ENCODE peak calls at places on chromosomes 1 and 21, in five cellular contexts. One of them, this sample, is unnamed.

GRCh38 chr1:23736437-23737134 is 6.7 kb upstream of the ELOA start:
- DNase-seq in astrocyte: no peak
- DNase-seq in Karpas-422: peak; percentile 31
- DNase-seq in A549: no peak
- DNase-seq in HCT116: no peak
- DNase-seq in this sample: peak; percentile 74

GRCh38 chr1:197481101-197481500 is 213.0 kb downstream of the CRB1 start:
- DNase-seq in astrocyte: no peak
- DNase-seq in Karpas-422: no peak
- DNase-seq in A549: no peak
- DNase-seq in HCT116: no peak
- DNase-seq in this sample: no peak

GRCh38 chr1:61452354-61452990 is 272.5 kb downstream of the TM2D1 start:
- DNase-seq in astrocyte: peak; percentile 55
- DNase-seq in Karpas-422: no peak
- DNase-seq in A549: no peak
- DNase-seq in HCT116: no peak
- DNase-seq in this sample: peak; percentile 83

GRCh38 chr1:209800984-209801834 is 4.7 kb downstream of the IRF6 start:
- DNase-seq in astrocyte: peak; percentile 59
- DNase-seq in Karpas-422: no peak
- DNase-seq in A549: no peak
- DNase-seq in HCT116: no peak
- DNase-seq in this sample: no peak

GRCh38 chr1:7539772-7540175 is 231.3 kb upstream of the VAMP3 start:
- DNase-seq in astrocyte: peak; percentile 55
- DNase-seq in Karpas-422: peak; percentile 83
- DNase-seq in A549: peak; percentile 74
- DNase-seq in HCT116: peak; percentile 67
- DNase-seq in this sample: peak; percentile 14

GRCh38 chr1:201504799-201505504 is 2.0 kb downstream of the CSRP1 start:
- DNase-seq in astrocyte: no peak
- DNase-seq in Karpas-422: no peak
- DNase-seq in A549: no peak
- DNase-seq in HCT116: no peak
- DNase-seq in this sample: no peak

GRCh38 chr1:61869691-61870109 is 127.4 kb downstream of the PATJ start:
- DNase-seq in astrocyte: no peak
- DNase-seq in Karpas-422: no peak
- DNase-seq in A549: no peak
- DNase-seq in HCT116: no peak
- DNase-seq in this sample: no peak

GRCh38 chr1:11930571-11931445 is 3.7 kb upstream of the PLOD1 start:
- DNase-seq in astrocyte: no peak
- DNase-seq in Karpas-422: no peak
- DNase-seq in A549: no peak
- DNase-seq in HCT116: no peak
- DNase-seq in this sample: no peak

GRCh38 chr1:229221106-229222019 is 49.5 kb upstream of the RAB4A start:
- DNase-seq in astrocyte: no peak
- DNase-seq in Karpas-422: no peak
- DNase-seq in A549: peak; percentile 95
- DNase-seq in HCT116: no peak
- DNase-seq in this sample: no peak

GRCh38 chr1:9689971-9690381 is 38.4 kb downstream of the PIK3CD start:
- DNase-seq in astrocyte: no peak
- DNase-seq in Karpas-422: no peak
- DNase-seq in A549: no peak
- DNase-seq in HCT116: no peak
- DNase-seq in this sample: no peak

GRCh38 chr1:235878082-235878781 is 11.5 kb upstream of the LYST start:
- DNase-seq in astrocyte: no peak
- DNase-seq in Karpas-422: peak; percentile 21
- DNase-seq in A549: no peak
- DNase-seq in HCT116: no peak
- DNase-seq in this sample: no peak

GRCh38 chr1:230690101-230690500 is 23.8 kb downstream of the AGT start:
- DNase-seq in astrocyte: no peak
- DNase-seq in Karpas-422: no peak
- DNase-seq in A549: no peak
- DNase-seq in HCT116: no peak
- DNase-seq in this sample: no peak

GRCh38 chr1:38000529-38001453 is 4.5 kb downstream of the FHL3 start:
- DNase-seq in astrocyte: peak; percentile 89
- DNase-seq in Karpas-422: no peak
- DNase-seq in A549: no peak
- DNase-seq in HCT116: no peak
- DNase-seq in this sample: no peak

GRCh38 chr1:114756949-114757454 is 782 bp downstream of the CSDE1 start:
- DNase-seq in astrocyte: peak; percentile 33
- DNase-seq in Karpas-422: peak; percentile 59
- DNase-seq in A549: peak; percentile 11
- DNase-seq in HCT116: no peak
- DNase-seq in this sample: peak; percentile 8

GRCh38 chr1:203564024-203564423 is 62.6 kb upstream of the ATP2B4 start:
- DNase-seq in astrocyte: peak; percentile 61
- DNase-seq in Karpas-422: no peak
- DNase-seq in A549: no peak
- DNase-seq in HCT116: no peak
- DNase-seq in this sample: no peak

GRCh38 chr1:119679223-119679622 is 31.2 kb upstream of the ZNF697 start:
- DNase-seq in astrocyte: no peak
- DNase-seq in Karpas-422: no peak
- DNase-seq in A549: no peak
- DNase-seq in HCT116: no peak
- DNase-seq in this sample: no peak

GRCh38 chr1:89322402-89322801 is 41.5 kb upstream of the GBP6 start:
- DNase-seq in astrocyte: no peak
- DNase-seq in Karpas-422: no peak
- DNase-seq in A549: no peak
- DNase-seq in HCT116: no peak
- DNase-seq in this sample: no peak

GRCh38 chr1:27397106-27397505 is 4.7 kb downstream of the GPR3 start:
- DNase-seq in astrocyte: no peak
- DNase-seq in Karpas-422: no peak
- DNase-seq in A549: no peak
- DNase-seq in HCT116: no peak
- DNase-seq in this sample: no peak

GRCh38 chr1:13699936-13700520 is at the start of gene PRDM2:
- DNase-seq in astrocyte: peak; percentile 9
- DNase-seq in Karpas-422: peak; percentile 71
- DNase-seq in A549: peak; percentile 38
- DNase-seq in HCT116: no peak
- DNase-seq in this sample: peak; percentile 38

GRCh38 chr1:223738465-223739365 is 26.4 kb downstream of the CAPN2 start:
- DNase-seq in astrocyte: no peak
- DNase-seq in Karpas-422: no peak
- DNase-seq in A549: no peak
- DNase-seq in HCT116: no peak
- DNase-seq in this sample: no peak

DNA sequence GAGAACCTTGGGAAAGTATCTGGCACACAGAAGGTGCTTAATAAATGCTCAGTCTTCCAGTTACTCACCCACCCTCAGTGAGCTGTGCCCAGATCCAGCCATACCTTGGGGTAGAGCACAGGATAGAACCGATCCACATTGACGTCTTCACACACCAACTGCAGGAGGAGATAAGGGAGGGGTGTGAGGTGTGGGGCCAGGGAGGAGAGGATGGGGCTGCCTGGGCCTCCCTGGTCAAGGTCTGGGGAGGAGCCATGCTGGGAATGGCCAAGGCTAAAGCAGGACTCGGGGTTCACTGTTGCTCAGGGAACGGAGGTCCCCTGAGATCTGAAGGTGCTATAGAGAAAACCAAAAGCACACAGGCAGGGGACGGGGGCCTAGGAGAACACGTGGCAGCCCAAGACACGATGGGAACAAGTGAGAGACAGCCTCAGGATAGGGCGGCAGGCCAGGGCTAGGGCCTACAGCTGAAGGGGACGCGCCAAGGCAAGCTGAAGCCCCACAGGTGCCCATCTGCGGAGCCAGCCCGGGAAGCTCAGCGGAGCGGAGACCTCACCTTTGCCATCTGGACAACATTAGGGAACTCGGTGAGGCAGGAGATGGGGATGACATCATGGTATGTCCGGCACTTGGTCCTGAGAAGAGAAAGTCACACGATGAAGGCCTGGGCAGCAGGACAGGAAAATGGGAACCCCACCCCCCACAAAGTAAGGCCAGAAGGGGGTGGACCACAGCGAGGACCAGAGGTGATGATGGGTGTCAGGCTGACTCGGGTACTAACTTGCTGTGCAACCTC is 55.9 kb downstream of the RAP1GAP start:
- DNase-seq in astrocyte: no peak
- DNase-seq in Karpas-422: no peak
- DNase-seq in A549: no peak
- DNase-seq in HCT116: no peak
- DNase-seq in this sample: no peak
- H3K4me2 ChIP-seq in astrocyte: no peak overlapping the region
- H3K4me2 ChIP-seq in Karpas-422: no peak overlapping the region
- H3K4me2 ChIP-seq in A549: no peak overlapping the region
- H3K4me2 ChIP-seq in HCT116: no peak overlapping the region
- H3K4me2 ChIP-seq in this sample: no peak overlapping the region

DNA sequence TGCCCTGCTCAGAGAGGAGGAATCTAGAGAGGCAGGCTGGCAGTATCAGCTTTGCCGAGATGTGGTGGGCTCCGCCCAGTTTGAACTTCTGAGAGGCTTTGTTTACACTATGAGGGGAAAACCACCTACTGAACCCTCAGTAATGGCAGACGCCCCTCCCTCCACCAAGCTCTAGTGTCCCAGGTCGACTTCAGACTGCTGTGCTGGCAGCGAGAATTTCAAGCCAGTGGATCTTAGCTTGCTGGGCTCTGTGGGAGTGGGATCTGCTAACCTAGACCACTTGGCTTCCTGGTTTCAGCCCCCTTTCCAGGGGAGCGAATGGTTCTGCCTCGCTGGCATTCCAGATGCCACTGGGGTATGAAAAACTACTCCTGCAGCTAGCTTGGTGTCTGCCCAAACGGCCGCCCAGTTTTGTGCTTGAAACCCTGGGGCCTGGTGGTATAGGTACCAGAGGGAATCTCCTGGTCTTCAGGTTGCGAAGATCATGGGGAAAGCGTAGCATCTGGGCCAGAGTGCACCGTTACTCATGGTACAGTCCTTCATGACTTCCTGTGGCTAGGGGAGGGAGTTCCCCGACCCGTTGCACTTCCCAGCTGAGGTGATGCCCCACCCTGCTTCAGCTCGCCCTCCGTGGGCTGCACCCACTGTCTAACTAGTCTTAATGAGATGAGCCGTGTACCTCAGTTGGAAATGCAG is 43.6 kb downstream of the C21orf91 start:
- DNase-seq in astrocyte: no peak
- DNase-seq in Karpas-422: no peak
- DNase-seq in A549: no peak
- DNase-seq in HCT116: no peak
- DNase-seq in this sample: no peak
- H3K4me2 ChIP-seq in astrocyte: no peak overlapping the region
- H3K4me2 ChIP-seq in Karpas-422: no peak overlapping the region
- H3K4me2 ChIP-seq in A549: no peak overlapping the region
- H3K4me2 ChIP-seq in HCT116: no peak overlapping the region
- H3K4me2 ChIP-seq in this sample: no peak overlapping the region

GRCh38 chr1:225835752-225836151 is 25.8 kb downstream of the EPHX1 start:
- DNase-seq in astrocyte: no peak
- DNase-seq in Karpas-422: no peak
- DNase-seq in A549: no peak
- DNase-seq in HCT116: no peak
- DNase-seq in this sample: no peak

GRCh38 chr1:225838793-225839192 is 28.9 kb downstream of the EPHX1 start:
- DNase-seq in astrocyte: no peak
- DNase-seq in Karpas-422: no peak
- DNase-seq in A549: no peak
- DNase-seq in HCT116: no peak
- DNase-seq in this sample: no peak

GRCh38 chr1:225840223-225840610 is 30.3 kb downstream of the EPHX1 start:
- DNase-seq in astrocyte: no peak
- DNase-seq in Karpas-422: no peak
- DNase-seq in A549: no peak
- DNase-seq in HCT116: no peak
- DNase-seq in this sample: no peak

GRCh38 chr1:225830823-225831222 is 20.9 kb downstream of the EPHX1 start:
- DNase-seq in astrocyte: no peak
- DNase-seq in Karpas-422: no peak
- DNase-seq in A549: no peak
- DNase-seq in HCT116: no peak
- DNase-seq in this sample: no peak

GRCh38 chr1:225834417-225835329 is 24.7 kb downstream of the EPHX1 start:
- DNase-seq in astrocyte: peak; percentile 27
- DNase-seq in Karpas-422: no peak
- DNase-seq in A549: no peak
- DNase-seq in HCT116: no peak
- DNase-seq in this sample: no peak
- H3K4me2 ChIP-seq in astrocyte: no peak overlapping the region
- H3K4me2 ChIP-seq in Karpas-422: no peak overlapping the region
- H3K4me2 ChIP-seq in A549: no peak overlapping the region
- H3K4me2 ChIP-seq in HCT116: no peak overlapping the region
- H3K4me2 ChIP-seq in this sample: no peak overlapping the region

DNA sequence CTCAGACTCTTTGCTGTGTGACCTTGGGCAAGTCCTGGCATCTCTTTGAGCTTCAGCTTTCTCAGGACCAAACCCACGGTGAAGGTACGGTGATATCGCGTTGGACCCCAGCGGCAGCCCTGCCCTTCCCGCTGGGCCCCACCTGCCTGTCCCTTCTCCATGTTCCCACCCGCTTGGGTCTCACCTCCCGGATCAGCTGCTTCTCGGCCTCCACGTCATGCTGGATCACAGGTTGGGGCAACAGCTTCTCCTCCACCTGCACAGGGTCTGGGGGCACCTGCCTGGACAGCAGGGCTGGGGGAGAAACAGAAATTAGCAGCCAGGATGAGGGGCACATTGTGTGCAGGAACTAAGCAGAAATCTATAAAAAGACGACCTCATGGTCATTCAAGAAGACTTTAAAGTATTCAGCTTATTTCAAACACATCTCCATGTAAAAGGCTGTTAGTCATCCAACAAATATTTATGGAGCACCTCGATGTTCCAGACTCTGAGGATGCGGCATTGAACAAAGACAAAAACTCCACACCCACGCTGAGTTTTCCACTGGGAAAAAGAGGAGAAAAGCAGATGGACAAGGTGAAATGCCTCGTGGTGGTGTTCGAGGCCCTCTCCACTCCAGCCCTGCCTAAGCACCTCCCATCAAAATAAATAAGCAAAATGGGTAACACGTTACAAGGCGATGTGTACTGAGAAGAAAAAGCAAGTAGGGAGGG is 19.5 kb downstream of the KIF17 start:
- DNase-seq in astrocyte: peak; percentile 86
- DNase-seq in Karpas-422: no peak
- DNase-seq in A549: peak; percentile 37
- DNase-seq in HCT116: no peak
- DNase-seq in this sample: no peak
- H3K4me2 ChIP-seq in astrocyte: peak overlapping the region; percentile 61
- H3K4me2 ChIP-seq in Karpas-422: no peak overlapping the region
- H3K4me2 ChIP-seq in A549: peak overlapping the region; percentile 79
- H3K4me2 ChIP-seq in HCT116: peak overlapping the region; percentile 96
- H3K4me2 ChIP-seq in this sample: no peak overlapping the region

DNA sequence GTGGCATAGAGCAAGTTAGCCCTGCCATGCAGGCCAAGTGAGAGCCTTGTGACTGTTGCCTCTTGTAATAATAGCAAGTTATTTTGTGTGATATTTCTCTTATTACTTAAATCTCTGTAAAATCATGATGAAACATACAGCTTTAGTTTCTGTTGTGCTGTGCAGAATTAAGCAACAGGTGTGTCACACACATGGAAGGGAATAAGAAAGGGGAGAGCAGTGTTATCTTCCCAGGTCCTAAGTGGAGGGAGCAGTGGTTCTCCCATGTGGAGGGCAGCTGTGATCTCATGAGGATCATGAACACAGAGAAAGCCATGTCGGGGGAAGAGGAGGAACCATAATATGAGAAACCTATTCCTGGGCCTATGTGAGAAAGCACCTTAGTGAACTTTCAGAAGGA is 25.2 kb upstream of the SCYL3 start:
- DNase-seq in astrocyte: no peak
- DNase-seq in Karpas-422: no peak
- DNase-seq in A549: no peak
- DNase-seq in HCT116: no peak
- DNase-seq in this sample: no peak
- H3K4me2 ChIP-seq in astrocyte: no peak overlapping the region
- H3K4me2 ChIP-seq in Karpas-422: no peak overlapping the region
- H3K4me2 ChIP-seq in A549: no peak overlapping the region
- H3K4me2 ChIP-seq in HCT116: no peak overlapping the region
- H3K4me2 ChIP-seq in this sample: peak overlapping the region; percentile 29

This sample was measured in MM.1S.